ENCODE peak calls at places on chromosomes 13 and 19, in four cellular contexts. Q is GM12878, O is HepG2, Z is K562. N is an unnamed sample.

GRCh38 chr13:23414682-23415081 is 18.8 kb downstream of the SACS start:
- DNase-seq in Q (no peak), O (no peak), Z (no peak), N (no peak)

GRCh38 chr19:6238643-6239281 is 41.0 kb downstream of the MLLT1 start:
- DNase-seq in Q (no peak), O (no peak), Z (no peak), N (no peak)

GRCh38 chr13:78679329-78679728 is 20.4 kb upstream of the OBI1 start:
- DNase-seq in Q (no peak), O (no peak), Z (no peak), N (no peak)

GRCh38 chr19:2167896-2168618 is 4.3 kb downstream of the DOT1L start:
- DNase-seq in Q (peak), O (peak), Z (peak), N (no peak)

GRCh38 chr19:3186377-3186688 is 603 bp downstream of the NCLN start:
- DNase-seq in Q (no peak), O (no peak), Z (no peak), N (no peak)

GRCh38 chr19:17863520-17864182 is 3.9 kb downstream of the RPL18A start:
- DNase-seq in Q (no peak), O (no peak), Z (no peak), N (no peak)

GRCh38 chr13:95716231-95716630 is 39.3 kb downstream of the DNAJC3 start:
- DNase-seq in Q (no peak), O (no peak), Z (no peak), N (no peak)

GRCh38 chr19:54952591-54953344 is 5.4 kb upstream of the NLRP7 start:
- DNase-seq in Q (no peak), O (no peak), Z (no peak), N (peak)

GRCh38 chr13:47036291-47037008 is 139.6 kb upstream of the HTR2A start:
- DNase-seq in Q (peak), O (no peak), Z (no peak), N (no peak)

GRCh38 chr13:30849611-30850010 is 56.5 kb upstream of the MEDAG start:
- DNase-seq in Q (no peak), O (no peak), Z (no peak), N (no peak)

GRCh38 chr13:100088648-100089601 is at the start of gene PCCA:
- DNase-seq in Q (peak), O (peak), Z (peak), N (peak)

GRCh38 chr13:97810152-97810551 is 143.3 kb upstream of the IPO5 start:
- DNase-seq in Q (no peak), O (peak), Z (no peak), N (no peak)

GRCh38 chr13:87498681-87499080 is 172.5 kb upstream of the SLITRK5 start:
- DNase-seq in Q (no peak), O (peak), Z (no peak), N (peak)

GRCh38 chr13:33480561-33480960 is 195.0 kb upstream of the STARD13 start:
- DNase-seq in Q (no peak), O (no peak), Z (no peak), N (no peak)

GRCh38 chr19:56139847-56140582 is 1.1 kb upstream of the ZNF444 start:
- DNase-seq in Q (no peak), O (no peak), Z (peak), N (no peak)

GRCh38 chr13:31947105-31947504 is 84.5 kb upstream of the FRY start:
- DNase-seq in Q (no peak), O (no peak), Z (no peak), N (no peak)

GRCh38 chr13:98890186-98890585 is 87.7 kb downstream of the DOCK9 start:
- DNase-seq in Q (no peak), O (no peak), Z (no peak), N (no peak)

GRCh38 chr19:18202759-18203407 is 959 bp downstream of the RAB3A start:
- DNase-seq in Q (no peak), O (no peak), Z (peak), N (no peak)

GRCh38 chr19:19527674-19528625 is 761 bp upstream of the YJEFN3 start:
- DNase-seq in Q (no peak), O (no peak), Z (no peak), N (no peak)

GRCh38 chr13:44160549-44161278 is 212.9 kb upstream of the SERP2 start:
- DNase-seq in Q (no peak), O (no peak), Z (no peak), N (no peak)

GRCh38 chr19:39539165-39539518 is 819 bp downstream of the EID2 start:
- DNase-seq in Q (no peak), O (peak), Z (no peak), N (no peak)

GRCh38 chr13:25796474-25796873 is 255.3 kb downstream of the SHISA2 start:
- DNase-seq in Q (no peak), O (no peak), Z (no peak), N (no peak)

GRCh38 chr19:14428882-14429416 is 4.2 kb upstream of the PKN1 start:
- DNase-seq in Q (no peak), O (peak), Z (no peak), N (no peak)

GRCh38 chr19:34217952-34218817 is 36.2 kb upstream of the GARRE1 start:
- DNase-seq in Q (peak), O (no peak), Z (peak), N (no peak)

GRCh38 chr13:29578300-29579048 is 17.0 kb downstream of the SLC7A1 start:
- DNase-seq in Q (no peak), O (no peak), Z (peak), N (no peak)

GRCh38 chr13:112894673-112895481 is 74.1 kb upstream of the MCF2L start:
- DNase-seq in Q (no peak), O (peak), Z (no peak), N (no peak)

GRCh38 chr19:39916851-39917396 is 17.5 kb downstream of the FCGBP start:
- DNase-seq in Q (no peak), O (no peak), Z (no peak), N (no peak)

GRCh38 chr13:41004875-41005693 is 14.0 kb downstream of the ELF1 start:
- DNase-seq in Q (peak), O (no peak), Z (peak), N (no peak)

GRCh38 chr13:48783181-48783630 is 129.5 kb downstream of the CYSLTR2 start:
- DNase-seq in Q (no peak), O (peak), Z (no peak), N (peak)

GRCh38 chr13:20713751-20714150 is 10.3 kb downstream of the IL17D start:
- DNase-seq in Q (no peak), O (no peak), Z (no peak), N (no peak)
- TF ChIP-seq POLR2AphosphoS2 in Q (no peak), O (no peak), Z (no peak), N (no peak)

DNA sequence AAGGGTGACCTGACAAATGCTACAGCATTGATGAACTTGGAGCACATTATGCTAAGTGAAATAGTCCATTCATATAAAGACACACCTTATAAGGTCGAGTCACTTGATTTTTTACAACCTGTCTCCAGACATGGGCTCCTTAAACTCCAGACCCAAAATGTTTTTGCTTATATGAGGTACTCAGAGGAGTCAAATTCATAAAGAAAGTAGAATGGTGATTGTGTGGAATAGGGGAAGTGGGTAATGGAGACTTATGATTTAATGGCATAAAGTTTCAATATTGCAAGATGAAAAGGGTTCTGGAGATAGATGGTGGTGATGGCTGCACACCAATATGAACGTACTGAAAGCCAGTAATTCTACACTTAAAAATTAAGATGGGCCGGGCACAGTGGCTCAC is 59.3 kb downstream of the ZNF627 start:
- DNase-seq in Q (no peak), O (no peak), Z (no peak), N (no peak)
- H3K27ac ChIP-seq in Q (no peak), O (no peak), Z (no peak), N (no peak)

GRCh38 chr13:38349386-38350113 is at the start of gene UFM1:
- DNase-seq in Q (peak), O (peak), Z (peak), N (peak)
- TF ChIP-seq EP300 in Q (no peak), O (no peak), Z (no peak), N (no peak)

GRCh38 chr13:102035969-102036368 is 365.9 kb downstream of the FGF14 start:
- DNase-seq in Q (no peak), O (no peak), Z (no peak), N (no peak)
- TF ChIP-seq POLR2AphosphoS2 in Q (no peak), O (no peak), Z (no peak), N (no peak)